ENCODE peak calls at places on chromosomes 1 and 21, in nine cellular contexts. One of them, this sample, is unnamed.

GRCh38 chr1:54385727-54386022 is 20.5 kb downstream of the SSBP3 start:
- DNase-seq in tibial nerve: no peak
- DNase-seq in cardiac muscle cell: no peak
- DNase-seq in psoas muscle: no peak
- DNase-seq in stomach: no peak
- DNase-seq in HCT116: no peak
- DNase-seq in sigmoid colon: no peak
- DNase-seq in esophagus squamous epithelium: no peak
- DNase-seq in pancreas: no peak
- DNase-seq in this sample: no peak

GRCh38 chr1:83764209-83764608 is 234.7 kb downstream of the TTLL7 start:
- DNase-seq in tibial nerve: no peak
- DNase-seq in cardiac muscle cell: no peak
- DNase-seq in psoas muscle: no peak
- DNase-seq in stomach: no peak
- DNase-seq in HCT116: no peak
- DNase-seq in sigmoid colon: no peak
- DNase-seq in esophagus squamous epithelium: no peak
- DNase-seq in pancreas: no peak
- DNase-seq in this sample: no peak

GRCh38 chr1:98034505-98034904 is 113.7 kb upstream of the DPYD start:
- DNase-seq in tibial nerve: no peak
- DNase-seq in cardiac muscle cell: no peak
- DNase-seq in psoas muscle: no peak
- DNase-seq in stomach: no peak
- DNase-seq in HCT116: no peak
- DNase-seq in sigmoid colon: no peak
- DNase-seq in esophagus squamous epithelium: no peak
- DNase-seq in pancreas: no peak
- DNase-seq in this sample: no peak

GRCh38 chr1:18557621-18558465 is 72.8 kb upstream of the PAX7 start:
- DNase-seq in tibial nerve: no peak
- DNase-seq in cardiac muscle cell: peak; percentile 54
- DNase-seq in psoas muscle: no peak
- DNase-seq in stomach: peak; percentile 35
- DNase-seq in HCT116: no peak
- DNase-seq in sigmoid colon: no peak
- DNase-seq in esophagus squamous epithelium: no peak
- DNase-seq in pancreas: peak; percentile 38
- DNase-seq in this sample: peak; percentile 61

GRCh38 chr1:230392920-230393521 is 33.1 kb downstream of the PGBD5 start:
- DNase-seq in tibial nerve: no peak
- DNase-seq in cardiac muscle cell: no peak
- DNase-seq in psoas muscle: no peak
- DNase-seq in stomach: no peak
- DNase-seq in HCT116: no peak
- DNase-seq in sigmoid colon: no peak
- DNase-seq in esophagus squamous epithelium: no peak
- DNase-seq in pancreas: no peak
- DNase-seq in this sample: no peak

GRCh38 chr1:212247179-212247721 is 38.0 kb upstream of the PPP2R5A start:
- DNase-seq in tibial nerve: no peak
- DNase-seq in cardiac muscle cell: peak; percentile 45
- DNase-seq in psoas muscle: no peak
- DNase-seq in stomach: no peak
- DNase-seq in HCT116: no peak
- DNase-seq in sigmoid colon: no peak
- DNase-seq in esophagus squamous epithelium: no peak
- DNase-seq in pancreas: no peak
- DNase-seq in this sample: peak; percentile 77

GRCh38 chr1:240414237-240414636 is 197.7 kb downstream of the GREM2 start:
- DNase-seq in tibial nerve: no peak
- DNase-seq in cardiac muscle cell: no peak
- DNase-seq in psoas muscle: no peak
- DNase-seq in stomach: no peak
- DNase-seq in HCT116: no peak
- DNase-seq in sigmoid colon: no peak
- DNase-seq in esophagus squamous epithelium: no peak
- DNase-seq in pancreas: no peak
- DNase-seq in this sample: no peak

GRCh38 chr1:7401814-7402547 is 369.1 kb upstream of the VAMP3 start:
- DNase-seq in tibial nerve: no peak
- DNase-seq in cardiac muscle cell: no peak
- DNase-seq in psoas muscle: no peak
- DNase-seq in stomach: peak; percentile 19
- DNase-seq in HCT116: peak; percentile 97
- DNase-seq in sigmoid colon: no peak
- DNase-seq in esophagus squamous epithelium: no peak
- DNase-seq in pancreas: peak; percentile 3
- DNase-seq in this sample: no peak

GRCh38 chr1:46171351-46171750 is 3.5 kb upstream of the TSPAN1 start:
- DNase-seq in tibial nerve: no peak
- DNase-seq in cardiac muscle cell: no peak
- DNase-seq in psoas muscle: peak; percentile 28
- DNase-seq in stomach: peak; percentile 68
- DNase-seq in HCT116: no peak
- DNase-seq in sigmoid colon: no peak
- DNase-seq in esophagus squamous epithelium: no peak
- DNase-seq in pancreas: no peak
- DNase-seq in this sample: peak; percentile 78

GRCh38 chr21:41226853-41227252 is 58.9 kb downstream of the BACE2 start:
- DNase-seq in tibial nerve: no peak
- DNase-seq in cardiac muscle cell: no peak
- DNase-seq in psoas muscle: no peak
- DNase-seq in stomach: no peak
- DNase-seq in HCT116: no peak
- DNase-seq in sigmoid colon: no peak
- DNase-seq in esophagus squamous epithelium: no peak
- DNase-seq in pancreas: no peak
- DNase-seq in this sample: no peak

GRCh38 chr1:63915121-63915520 is 141.3 kb downstream of the ROR1 start:
- DNase-seq in tibial nerve: no peak
- DNase-seq in cardiac muscle cell: no peak
- DNase-seq in psoas muscle: no peak
- DNase-seq in stomach: no peak
- DNase-seq in HCT116: no peak
- DNase-seq in sigmoid colon: no peak
- DNase-seq in esophagus squamous epithelium: no peak
- DNase-seq in pancreas: no peak
- DNase-seq in this sample: no peak

GRCh38 chr1:86082183-86082582 is 74.4 kb downstream of the COL24A1 start:
- DNase-seq in tibial nerve: no peak
- DNase-seq in cardiac muscle cell: no peak
- DNase-seq in psoas muscle: no peak
- DNase-seq in stomach: no peak
- DNase-seq in HCT116: peak; percentile 7
- DNase-seq in sigmoid colon: no peak
- DNase-seq in esophagus squamous epithelium: no peak
- DNase-seq in pancreas: no peak
- DNase-seq in this sample: no peak
- TF ChIP-seq CTCF in tibial nerve: no peak
- TF ChIP-seq CTCF in cardiac muscle cell: peak; percentile 7
- TF ChIP-seq CTCF in psoas muscle: no peak
- TF ChIP-seq CTCF in stomach: no peak
- TF ChIP-seq CTCF in HCT116: peak; percentile 42
- TF ChIP-seq CTCF in sigmoid colon: no peak
- TF ChIP-seq CTCF in esophagus squamous epithelium: no peak
- TF ChIP-seq CTCF in pancreas: no peak
- TF ChIP-seq CTCF in this sample: no peak

GRCh38 chr1:182235604-182235951 is 156.0 kb downstream of the GLUL start:
- DNase-seq in tibial nerve: no peak
- DNase-seq in cardiac muscle cell: no peak
- DNase-seq in psoas muscle: no peak
- DNase-seq in stomach: no peak
- DNase-seq in HCT116: no peak
- DNase-seq in sigmoid colon: no peak
- DNase-seq in esophagus squamous epithelium: no peak
- DNase-seq in pancreas: no peak
- DNase-seq in this sample: no peak

GRCh38 chr1:182238421-182238820 is 153.2 kb downstream of the GLUL start:
- DNase-seq in tibial nerve: no peak
- DNase-seq in cardiac muscle cell: no peak
- DNase-seq in psoas muscle: no peak
- DNase-seq in stomach: no peak
- DNase-seq in HCT116: no peak
- DNase-seq in sigmoid colon: no peak
- DNase-seq in esophagus squamous epithelium: no peak
- DNase-seq in pancreas: no peak
- DNase-seq in this sample: no peak

GRCh38 chr1:182236651-182237077 is 154.9 kb downstream of the GLUL start:
- DNase-seq in tibial nerve: no peak
- DNase-seq in cardiac muscle cell: no peak
- DNase-seq in psoas muscle: no peak
- DNase-seq in stomach: no peak
- DNase-seq in HCT116: no peak
- DNase-seq in sigmoid colon: no peak
- DNase-seq in esophagus squamous epithelium: no peak
- DNase-seq in pancreas: no peak
- DNase-seq in this sample: no peak

GRCh38 chr1:182237329-182237728 is 154.3 kb downstream of the GLUL start:
- DNase-seq in tibial nerve: no peak
- DNase-seq in cardiac muscle cell: no peak
- DNase-seq in psoas muscle: no peak
- DNase-seq in stomach: no peak
- DNase-seq in HCT116: no peak
- DNase-seq in sigmoid colon: no peak
- DNase-seq in esophagus squamous epithelium: no peak
- DNase-seq in pancreas: no peak
- DNase-seq in this sample: peak; percentile 18

GRCh38 chr1:182235952-182236650 is 155.5 kb downstream of the GLUL start:
- DNase-seq in tibial nerve: no peak
- DNase-seq in cardiac muscle cell: peak; percentile 37
- DNase-seq in psoas muscle: peak; percentile 39
- DNase-seq in stomach: no peak
- DNase-seq in HCT116: peak; percentile 56
- DNase-seq in sigmoid colon: no peak
- DNase-seq in esophagus squamous epithelium: no peak
- DNase-seq in pancreas: no peak
- DNase-seq in this sample: no peak
- H3K27ac ChIP-seq in tibial nerve: peak overlapping the region; percentile 8
- H3K27ac ChIP-seq in cardiac muscle cell: no peak overlapping the region
- H3K27ac ChIP-seq in psoas muscle: peak overlapping the region; percentile 85
- H3K27ac ChIP-seq in stomach: peak overlapping the region; percentile 31
- H3K27ac ChIP-seq in HCT116: peak overlapping the region; percentile 13
- H3K27ac ChIP-seq in sigmoid colon: no peak overlapping the region
- H3K27ac ChIP-seq in esophagus squamous epithelium: no peak overlapping the region
- H3K27ac ChIP-seq in pancreas: no peak overlapping the region
- H3K27ac ChIP-seq in this sample: no peak overlapping the region

GRCh38 chr1:15719721-15720120 is 16.3 kb upstream of the SLC25A34 start:
- DNase-seq in tibial nerve: no peak
- DNase-seq in cardiac muscle cell: no peak
- DNase-seq in psoas muscle: no peak
- DNase-seq in stomach: no peak
- DNase-seq in HCT116: no peak
- DNase-seq in sigmoid colon: no peak
- DNase-seq in esophagus squamous epithelium: no peak
- DNase-seq in pancreas: no peak
- DNase-seq in this sample: no peak

GRCh38 chr1:15714438-15715136 is 21.5 kb upstream of the SLC25A34 start:
- DNase-seq in tibial nerve: no peak
- DNase-seq in cardiac muscle cell: peak; percentile 72
- DNase-seq in psoas muscle: no peak
- DNase-seq in stomach: no peak
- DNase-seq in HCT116: no peak
- DNase-seq in sigmoid colon: peak; percentile 81
- DNase-seq in esophagus squamous epithelium: no peak
- DNase-seq in pancreas: no peak
- DNase-seq in this sample: peak; percentile 53

GRCh38 chr1:15720861-15721260 is 15.2 kb upstream of the SLC25A34 start:
- DNase-seq in tibial nerve: no peak
- DNase-seq in cardiac muscle cell: no peak
- DNase-seq in psoas muscle: no peak
- DNase-seq in stomach: no peak
- DNase-seq in HCT116: no peak
- DNase-seq in sigmoid colon: no peak
- DNase-seq in esophagus squamous epithelium: no peak
- DNase-seq in pancreas: no peak
- DNase-seq in this sample: no peak

GRCh38 chr1:15718199-15718601 is 17.9 kb upstream of the SLC25A34 start:
- DNase-seq in tibial nerve: no peak
- DNase-seq in cardiac muscle cell: no peak
- DNase-seq in psoas muscle: peak; percentile 47
- DNase-seq in stomach: peak; percentile 55
- DNase-seq in HCT116: no peak
- DNase-seq in sigmoid colon: no peak
- DNase-seq in esophagus squamous epithelium: no peak
- DNase-seq in pancreas: no peak
- DNase-seq in this sample: no peak

DNA sequence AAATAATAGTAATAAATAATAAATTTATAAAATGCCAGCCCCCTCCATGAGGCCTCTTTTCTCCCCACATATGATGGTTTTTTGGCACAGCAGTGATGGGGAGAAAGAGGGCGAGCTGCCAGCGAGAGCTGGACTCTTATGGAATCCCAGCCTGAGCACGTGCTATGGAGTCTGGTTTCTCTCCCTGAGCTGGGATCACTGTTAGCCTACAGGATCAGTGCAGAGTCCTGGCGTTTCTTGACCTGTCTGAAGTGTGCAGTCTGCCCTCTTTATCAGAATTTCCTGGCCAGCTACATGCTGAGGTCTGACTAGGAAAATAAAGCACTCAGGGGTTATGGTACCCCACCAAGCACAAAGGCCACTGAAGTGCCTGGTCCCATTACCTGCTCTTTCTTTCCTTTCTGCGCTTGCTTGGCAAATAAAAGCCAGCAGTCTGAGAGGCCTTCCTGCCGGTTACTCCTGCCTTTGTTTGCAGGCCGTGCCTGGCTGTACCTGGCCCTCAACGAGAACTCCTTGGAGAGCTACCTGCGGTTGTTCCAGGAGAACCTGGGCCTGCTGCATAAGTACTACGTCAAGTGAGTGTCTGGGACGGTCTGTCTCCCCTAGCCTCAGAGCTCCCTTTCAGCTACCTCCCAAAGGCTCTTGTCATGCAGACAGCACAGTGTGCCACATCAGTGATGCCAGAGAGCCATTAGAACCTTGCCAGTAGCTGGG is 18.5 kb upstream of the SLC25A34 start:
- DNase-seq in tibial nerve: no peak
- DNase-seq in cardiac muscle cell: peak; percentile 69
- DNase-seq in psoas muscle: no peak
- DNase-seq in stomach: peak; percentile 82
- DNase-seq in HCT116: no peak
- DNase-seq in sigmoid colon: peak; percentile 82
- DNase-seq in esophagus squamous epithelium: no peak
- DNase-seq in pancreas: no peak
- DNase-seq in this sample: no peak
- H3K36me3 ChIP-seq in tibial nerve: no peaks in the 10 kb centered on the region
- H3K36me3 ChIP-seq in cardiac muscle cell: peaks cover 27% of the 10 kb centered on the region
- H3K36me3 ChIP-seq in psoas muscle: peaks cover 63% of the 10 kb centered on the region
- H3K36me3 ChIP-seq in stomach: peaks cover 69% of the 10 kb centered on the region
- H3K36me3 ChIP-seq in HCT116: peaks cover 3% of the 10 kb centered on the region
- H3K36me3 ChIP-seq in sigmoid colon: peaks cover 7% of the 10 kb centered on the region
- H3K36me3 ChIP-seq in esophagus squamous epithelium: peaks cover 41% of the 10 kb centered on the region
- H3K36me3 ChIP-seq in pancreas: peaks cover 11% of the 10 kb centered on the region
- H3K36me3 ChIP-seq in this sample: peaks cover 48% of the 10 kb centered on the region

DNA sequence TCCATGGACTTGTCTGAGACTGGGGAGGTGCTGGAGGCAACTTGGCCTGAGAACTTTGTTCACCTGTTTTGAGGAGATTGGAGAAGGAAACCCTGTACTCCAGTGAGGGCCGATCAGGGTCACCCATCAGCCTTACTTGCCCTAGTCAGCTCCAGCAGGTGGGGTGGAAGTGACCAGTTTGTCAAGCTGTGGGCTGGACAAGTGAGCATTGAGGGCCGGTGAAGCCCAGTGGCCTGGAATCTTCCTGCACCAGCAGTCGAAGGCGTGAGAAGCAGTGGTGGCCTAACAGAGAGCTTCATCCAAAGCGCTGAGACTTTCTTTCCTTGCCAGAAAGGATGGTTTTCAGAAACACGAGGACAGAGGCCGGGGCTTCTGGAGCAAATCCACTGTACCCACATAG is 9.6 kb downstream of the SLC37A1 start:
- DNase-seq in tibial nerve: no peak
- DNase-seq in cardiac muscle cell: no peak
- DNase-seq in psoas muscle: no peak
- DNase-seq in stomach: no peak
- DNase-seq in HCT116: no peak
- DNase-seq in sigmoid colon: peak; percentile 55
- DNase-seq in esophagus squamous epithelium: no peak
- DNase-seq in pancreas: no peak
- DNase-seq in this sample: peak; percentile 25
- TF ChIP-seq CTCF in tibial nerve: no peak
- TF ChIP-seq CTCF in cardiac muscle cell: no peak
- TF ChIP-seq CTCF in psoas muscle: no peak
- TF ChIP-seq CTCF in stomach: no peak
- TF ChIP-seq CTCF in HCT116: no peak
- TF ChIP-seq CTCF in sigmoid colon: no peak
- TF ChIP-seq CTCF in esophagus squamous epithelium: no peak
- TF ChIP-seq CTCF in pancreas: no peak
- TF ChIP-seq CTCF in this sample: no peak

This sample was measured in thyroid gland.